ENCODE peak calls at places on chromosomes 13 and 19, in six cellular contexts. One of them, this sample, is unnamed.

GRCh38 chr13:39815345-39816111 is 160.1 kb downstream of the COG6 start:
- DNase-seq in aorta: no peak
- DNase-seq in breast epithelium: no peak
- DNase-seq in neural progenitor cell: no peak
- DNase-seq in ovary: peak
- DNase-seq in fibroblast of the aortic adventitia: peak
- DNase-seq in this sample: no peak

GRCh38 chr19:32421589-32422361 is 16.2 kb downstream of the DPY19L3 start:
- DNase-seq in aorta: no peak
- DNase-seq in ovary: no peak
- DNase-seq in fibroblast of the aortic adventitia: no peak
- DNase-seq in breast epithelium: no peak
- DNase-seq in neural progenitor cell: no peak
- DNase-seq in this sample: no peak

GRCh38 chr19:39467941-39468340 is 12.7 kb upstream of the TIMM50 start:
- DNase-seq in ovary: no peak
- DNase-seq in breast epithelium: no peak
- DNase-seq in neural progenitor cell: no peak
- DNase-seq in fibroblast of the aortic adventitia: no peak
- DNase-seq in aorta: no peak
- DNase-seq in this sample: no peak

GRCh38 chr19:48400018-48400742 is 6.7 kb downstream of the GRIN2D start:
- DNase-seq in breast epithelium: no peak
- DNase-seq in ovary: peak
- DNase-seq in aorta: peak
- DNase-seq in neural progenitor cell: peak
- DNase-seq in fibroblast of the aortic adventitia: peak
- DNase-seq in this sample: peak

GRCh38 chr13:95457294-95457693 is 95.2 kb upstream of the CLDN10 start:
- DNase-seq in breast epithelium: no peak
- DNase-seq in fibroblast of the aortic adventitia: no peak
- DNase-seq in aorta: no peak
- DNase-seq in neural progenitor cell: no peak
- DNase-seq in ovary: no peak
- DNase-seq in this sample: no peak

GRCh38 chr13:33745370-33746324 is 72.3 kb upstream of the RFC3 start:
- DNase-seq in aorta: no peak
- DNase-seq in breast epithelium: no peak
- DNase-seq in fibroblast of the aortic adventitia: no peak
- DNase-seq in ovary: no peak
- DNase-seq in neural progenitor cell: no peak
- DNase-seq in this sample: no peak

GRCh38 chr13:19861762-19862161 is 1.7 kb downstream of the ZMYM5 start:
- DNase-seq in ovary: no peak
- DNase-seq in fibroblast of the aortic adventitia: no peak
- DNase-seq in aorta: no peak
- DNase-seq in breast epithelium: no peak
- DNase-seq in neural progenitor cell: no peak
- DNase-seq in this sample: no peak

GRCh38 chr19:10402441-10403038 is 802 bp downstream of the CDC37 start:
- DNase-seq in neural progenitor cell: peak
- DNase-seq in aorta: no peak
- DNase-seq in fibroblast of the aortic adventitia: peak
- DNase-seq in ovary: no peak
- DNase-seq in breast epithelium: no peak
- DNase-seq in this sample: peak

GRCh38 chr19:19444694-19445155 is 39.2 kb downstream of the GATAD2A start:
- DNase-seq in ovary: no peak
- DNase-seq in fibroblast of the aortic adventitia: peak
- DNase-seq in breast epithelium: no peak
- DNase-seq in neural progenitor cell: no peak
- DNase-seq in aorta: no peak
- DNase-seq in this sample: no peak

GRCh38 chr13:59658736-59659330 is 504.9 kb downstream of the DIAPH3 start:
- DNase-seq in neural progenitor cell: no peak
- DNase-seq in ovary: no peak
- DNase-seq in aorta: no peak
- DNase-seq in breast epithelium: no peak
- DNase-seq in fibroblast of the aortic adventitia: no peak
- DNase-seq in this sample: no peak

GRCh38 chr13:106047859-106048258 is 487.6 kb downstream of the EFNB2 start:
- DNase-seq in ovary: no peak
- DNase-seq in breast epithelium: no peak
- DNase-seq in aorta: no peak
- DNase-seq in neural progenitor cell: no peak
- DNase-seq in fibroblast of the aortic adventitia: no peak
- DNase-seq in this sample: no peak

GRCh38 chr13:111143875-111144540 is 28.9 kb downstream of the ARHGEF7 start:
- DNase-seq in breast epithelium: no peak
- DNase-seq in neural progenitor cell: no peak
- DNase-seq in aorta: no peak
- DNase-seq in fibroblast of the aortic adventitia: peak
- DNase-seq in ovary: no peak
- DNase-seq in this sample: no peak

GRCh38 chr19:31113250-31113685 is 236.0 kb downstream of the TSHZ3 start:
- DNase-seq in breast epithelium: no peak
- DNase-seq in fibroblast of the aortic adventitia: peak
- DNase-seq in aorta: no peak
- DNase-seq in neural progenitor cell: no peak
- DNase-seq in ovary: no peak
- DNase-seq in this sample: no peak

GRCh38 chr19:11191273-11191755 is 6.0 kb downstream of the KANK2 start:
- DNase-seq in breast epithelium: no peak
- DNase-seq in fibroblast of the aortic adventitia: peak
- DNase-seq in neural progenitor cell: no peak
- DNase-seq in ovary: peak
- DNase-seq in aorta: peak
- DNase-seq in this sample: peak

GRCh38 chr13:33053397-33054066 is 37.3 kb downstream of the KL start:
- DNase-seq in aorta: no peak
- DNase-seq in neural progenitor cell: no peak
- DNase-seq in breast epithelium: no peak
- DNase-seq in fibroblast of the aortic adventitia: peak
- DNase-seq in ovary: no peak
- DNase-seq in this sample: no peak

GRCh38 chr19:30388327-30388726 is 16.1 kb downstream of the ZNF536 start:
- DNase-seq in ovary: no peak
- DNase-seq in fibroblast of the aortic adventitia: no peak
- DNase-seq in neural progenitor cell: no peak
- DNase-seq in aorta: no peak
- DNase-seq in breast epithelium: no peak
- DNase-seq in this sample: no peak

GRCh38 chr19:39603825-39604224 is 1.5 kb downstream of the LGALS13 start:
- DNase-seq in ovary: no peak
- DNase-seq in breast epithelium: no peak
- DNase-seq in neural progenitor cell: no peak
- DNase-seq in fibroblast of the aortic adventitia: no peak
- DNase-seq in aorta: no peak
- DNase-seq in this sample: no peak

GRCh38 chr19:42113641-42114348 is 18.5 kb downstream of the POU2F2 start:
- DNase-seq in fibroblast of the aortic adventitia: peak
- DNase-seq in neural progenitor cell: no peak
- DNase-seq in ovary: no peak
- DNase-seq in breast epithelium: no peak
- DNase-seq in aorta: peak
- DNase-seq in this sample: no peak

GRCh38 chr13:64278493-64278892 is 2862.8 kb upstream of the PCDH20 start:
- DNase-seq in aorta: no peak
- DNase-seq in breast epithelium: no peak
- DNase-seq in ovary: no peak
- DNase-seq in neural progenitor cell: no peak
- DNase-seq in fibroblast of the aortic adventitia: peak
- DNase-seq in this sample: no peak

GRCh38 chr19:54952591-54953344 is 5.4 kb upstream of the NLRP7 start:
- DNase-seq in aorta: no peak
- DNase-seq in neural progenitor cell: peak
- DNase-seq in ovary: no peak
- DNase-seq in breast epithelium: no peak
- DNase-seq in fibroblast of the aortic adventitia: no peak
- DNase-seq in this sample: no peak

GRCh38 chr19:35903550-35904179 is 1.3 kb downstream of the HCST start:
- DNase-seq in neural progenitor cell: peak
- DNase-seq in fibroblast of the aortic adventitia: peak
- DNase-seq in ovary: peak
- DNase-seq in breast epithelium: peak
- DNase-seq in aorta: peak
- DNase-seq in this sample: peak

GRCh38 chr19:31064486-31064885 is 284.8 kb downstream of the TSHZ3 start:
- DNase-seq in neural progenitor cell: no peak
- DNase-seq in breast epithelium: no peak
- DNase-seq in fibroblast of the aortic adventitia: no peak
- DNase-seq in aorta: no peak
- DNase-seq in ovary: no peak
- DNase-seq in this sample: no peak

GRCh38 chr19:51179297-51179696 is 37.2 kb downstream of the SIGLEC7 start:
- DNase-seq in fibroblast of the aortic adventitia: no peak
- DNase-seq in ovary: no peak
- DNase-seq in breast epithelium: no peak
- DNase-seq in neural progenitor cell: no peak
- DNase-seq in aorta: no peak
- DNase-seq in this sample: no peak

GRCh38 chr19:15454371-15454800 is 4.6 kb upstream of the WIZ start:
- DNase-seq in aorta: no peak
- DNase-seq in ovary: no peak
- DNase-seq in fibroblast of the aortic adventitia: no peak
- DNase-seq in breast epithelium: no peak
- DNase-seq in neural progenitor cell: no peak
- DNase-seq in this sample: no peak
- H3K4me3 ChIP-seq in aorta: no peak
- H3K4me3 ChIP-seq in ovary: no peak
- H3K4me3 ChIP-seq in fibroblast of the aortic adventitia: no peak
- H3K4me3 ChIP-seq in breast epithelium: no peak
- H3K4me3 ChIP-seq in neural progenitor cell: no peak
- H3K4me3 ChIP-seq in this sample: no peak

DNA sequence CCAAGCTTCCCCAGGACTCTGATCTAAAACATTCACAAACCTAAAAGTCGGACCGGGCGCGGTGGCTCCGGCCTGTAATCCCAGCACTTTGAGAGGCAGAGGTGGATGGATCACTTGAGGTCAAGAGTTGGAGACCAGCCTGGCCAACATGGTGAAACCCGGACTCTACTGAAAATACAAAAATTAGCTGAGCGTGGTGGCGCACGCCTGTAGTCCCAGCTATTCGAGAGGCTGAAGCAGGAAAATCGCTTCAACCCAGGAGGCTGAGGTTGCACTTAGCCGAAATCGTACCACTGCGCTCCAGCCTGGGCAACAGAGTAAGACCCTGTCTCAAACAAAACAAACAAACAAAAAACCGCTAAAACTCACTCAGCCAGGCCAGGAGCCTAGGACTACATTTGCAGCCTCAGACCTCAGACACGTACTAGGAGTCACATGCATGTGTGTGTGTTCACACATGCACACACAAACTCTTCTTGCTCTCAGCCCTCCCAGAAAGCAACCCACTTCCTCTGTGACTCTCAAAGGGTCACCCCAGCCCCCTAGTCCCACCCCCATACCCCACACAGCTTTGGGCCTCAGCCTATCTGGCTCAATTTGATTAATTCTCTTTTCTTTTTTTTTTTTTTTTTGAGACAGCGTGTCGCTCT is 704 bp upstream of the NOTCH3 start:
- DNase-seq in neural progenitor cell: no peak
- DNase-seq in fibroblast of the aortic adventitia: no peak
- DNase-seq in ovary: no peak
- DNase-seq in breast epithelium: no peak
- DNase-seq in aorta: no peak
- DNase-seq in this sample: no peak
- H3K4me3 ChIP-seq in neural progenitor cell: peak
- H3K4me3 ChIP-seq in fibroblast of the aortic adventitia: no peak
- H3K4me3 ChIP-seq in ovary: no peak
- H3K4me3 ChIP-seq in breast epithelium: no peak
- H3K4me3 ChIP-seq in aorta: no peak
- H3K4me3 ChIP-seq in this sample: peak

GRCh38 chr19:8899356-8899755 is 67.2 kb downstream of the MBD3L1 start:
- DNase-seq in breast epithelium: no peak
- DNase-seq in ovary: no peak
- DNase-seq in fibroblast of the aortic adventitia: no peak
- DNase-seq in aorta: no peak
- DNase-seq in neural progenitor cell: no peak
- DNase-seq in this sample: no peak
- H3K4me3 ChIP-seq in breast epithelium: no peak
- H3K4me3 ChIP-seq in ovary: no peak
- H3K4me3 ChIP-seq in fibroblast of the aortic adventitia: no peak
- H3K4me3 ChIP-seq in aorta: no peak
- H3K4me3 ChIP-seq in neural progenitor cell: no peak
- H3K4me3 ChIP-seq in this sample: no peak

GRCh38 chr19:2054763-2055162 is 3.7 kb upstream of the MKNK2 start:
- DNase-seq in fibroblast of the aortic adventitia: no peak
- DNase-seq in neural progenitor cell: no peak
- DNase-seq in breast epithelium: no peak
- DNase-seq in aorta: no peak
- DNase-seq in ovary: peak
- DNase-seq in this sample: no peak

GRCh38 chr19:2057484-2058469 is 6.7 kb upstream of the MKNK2 start:
- DNase-seq in aorta: no peak
- DNase-seq in breast epithelium: no peak
- DNase-seq in ovary: no peak
- DNase-seq in fibroblast of the aortic adventitia: no peak
- DNase-seq in neural progenitor cell: no peak
- DNase-seq in this sample: no peak

GRCh38 chr19:2056810-2057192 is 5.8 kb upstream of the MKNK2 start:
- DNase-seq in aorta: no peak
- DNase-seq in neural progenitor cell: no peak
- DNase-seq in breast epithelium: no peak
- DNase-seq in fibroblast of the aortic adventitia: no peak
- DNase-seq in ovary: peak
- DNase-seq in this sample: no peak

GRCh38 chr19:2053601-2054389 is 2.8 kb upstream of the MKNK2 start:
- DNase-seq in ovary: peak
- DNase-seq in fibroblast of the aortic adventitia: peak
- DNase-seq in breast epithelium: no peak
- DNase-seq in neural progenitor cell: no peak
- DNase-seq in aorta: no peak
- DNase-seq in this sample: peak

DNA sequence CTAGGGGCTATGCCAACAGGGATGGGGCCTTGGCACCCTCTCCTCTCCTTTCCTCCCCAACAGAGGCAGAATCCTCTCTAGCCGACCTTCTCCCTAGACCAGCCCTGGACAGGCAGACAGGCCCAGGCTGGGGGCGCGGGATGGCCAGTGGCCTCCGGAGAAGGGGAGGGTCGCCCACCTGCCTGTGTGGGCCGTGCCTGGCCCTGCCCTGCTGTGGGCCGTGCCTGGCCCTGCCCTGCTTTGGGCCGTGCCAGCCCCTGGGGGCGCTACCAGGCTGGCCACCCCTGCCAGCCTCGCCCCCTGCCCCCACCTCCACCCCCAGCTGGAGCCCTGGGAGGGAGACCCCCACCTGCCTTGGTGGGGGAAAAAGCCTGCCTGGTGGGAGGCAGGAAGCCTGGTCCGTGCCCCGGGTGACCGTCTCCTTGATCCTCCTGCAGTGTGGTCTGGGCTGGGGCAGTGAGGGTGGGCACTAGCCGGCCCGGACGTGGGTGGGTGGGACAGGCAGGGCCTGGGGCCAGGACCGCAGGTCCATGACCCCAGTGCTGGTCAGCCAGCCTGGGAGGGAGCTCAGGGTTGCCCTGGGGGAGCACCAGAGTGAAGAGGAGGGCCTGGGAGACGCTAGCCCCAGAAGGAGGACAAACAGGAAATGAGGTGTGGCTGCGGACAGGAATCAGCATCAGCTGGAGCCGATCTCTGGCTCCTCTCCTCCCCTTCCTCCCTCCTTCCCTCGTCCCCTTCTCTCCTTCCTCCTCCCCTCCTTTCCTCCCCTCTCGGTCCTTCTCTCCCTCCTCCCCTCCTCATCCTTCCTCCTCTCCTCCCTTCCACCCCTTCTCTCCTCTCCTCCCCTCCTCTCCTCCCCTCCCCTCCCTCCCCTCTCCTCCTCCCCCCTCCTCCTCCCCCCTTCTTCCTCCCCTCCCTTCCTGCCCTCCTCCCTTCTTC is 5.1 kb upstream of the MKNK2 start:
- DNase-seq in neural progenitor cell: no peak
- DNase-seq in aorta: no peak
- DNase-seq in fibroblast of the aortic adventitia: peak
- DNase-seq in ovary: peak
- DNase-seq in breast epithelium: peak
- DNase-seq in this sample: peak
- H3K4me3 ChIP-seq in neural progenitor cell: no peak
- H3K4me3 ChIP-seq in aorta: no peak
- H3K4me3 ChIP-seq in fibroblast of the aortic adventitia: peak
- H3K4me3 ChIP-seq in ovary: peak
- H3K4me3 ChIP-seq in breast epithelium: peak
- H3K4me3 ChIP-seq in this sample: peak